ENCODE peak calls at places on chromosomes 3 and 15, in five cellular contexts. P, X, G, V and J are unnamed samples.

GRCh38 chr3:4826237-4827100 is 152.8 kb upstream of the BHLHE40 start:
- ATAC-seq in P (peak), X (no peak), G (no peak), V (no peak), J (peak)

GRCh38 chr3:70736009-70736408 is 423.6 kb upstream of the MDFIC2 start:
- ATAC-seq in P (no peak), X (no peak), G (no peak), V (no peak), J (no peak)

GRCh38 chr3:120415756-120416155 is 35.0 kb downstream of the FSTL1 start:
- ATAC-seq in P (no peak), X (no peak), G (no peak), V (no peak), J (no peak)

GRCh38 chr3:71512000-71512399 is 71.5 kb downstream of the FOXP1 start:
- ATAC-seq in P (no peak), X (peak), G (peak), V (peak), J (peak)

GRCh38 chr15:99584081-99584600 is 18.4 kb downstream of the MEF2A start:
- ATAC-seq in P (no peak), X (no peak), G (no peak), V (no peak), J (no peak)

GRCh38 chr3:51224283-51224682 is 160.8 kb upstream of the MANF start:
- ATAC-seq in P (no peak), X (no peak), G (no peak), V (no peak), J (no peak)

GRCh38 chr15:43330780-43331086 is 360 bp upstream of the LCMT2 start:
- ATAC-seq in P (no peak), X (peak), G (peak), V (peak), J (peak)

GRCh38 chr3:80233576-80233975 is 465.8 kb upstream of the ROBO1 start:
- ATAC-seq in P (no peak), X (no peak), G (no peak), V (no peak), J (no peak)

GRCh38 chr3:152331018-152331541 is 62.4 kb downstream of the MBNL1 start:
- ATAC-seq in P (peak), X (peak), G (no peak), V (no peak), J (no peak)

GRCh38 chr15:94026458-94026967 is 204.8 kb upstream of the MCTP2 start:
- ATAC-seq in P (no peak), X (no peak), G (no peak), V (no peak), J (no peak)

GRCh38 chr3:188568750-188569149 is 414.8 kb downstream of the LPP start:
- ATAC-seq in P (no peak), X (peak), G (peak), V (no peak), J (no peak)

GRCh38 chr3:115766587-115767492 is 143.5 kb downstream of the GAP43 start:
- ATAC-seq in P (no peak), X (no peak), G (no peak), V (peak), J (no peak)